ENCODE peak calls at places on chromosome 15, in four cellular contexts. H is heart left ventricle, X is fibroblast of lung, M is A673. J is an unnamed sample. For H3K9me3, the result is how much of the 10 kb centered on the place peaks cover.

GRCh38 chr15:40092416-40093223 is 16.1 kb downstream of the BMF start:
- DNase-seq in M (peak), X (peak), H (peak), J (peak)

GRCh38 chr15:28945626-28946215 is 59.9 kb downstream of the APBA2 start:
- DNase-seq in H (no peak), X (peak), M (no peak), J (no peak)

GRCh38 chr15:92157666-92158298 is 235.9 kb upstream of the ST8SIA2 start:
- DNase-seq in H (no peak), M (no peak), X (no peak), J (no peak)

GRCh38 chr15:99427210-99427609 is 138.6 kb upstream of the MEF2A start:
- DNase-seq in M (no peak), X (no peak), H (no peak), J (no peak)

GRCh38 chr15:71296032-71296686 is 180.9 kb downstream of the THSD4 start:
- DNase-seq in X (peak), M (peak), H (no peak), J (no peak)

GRCh38 chr15:52523192-52523591 is 5.5 kb downstream of the MYO5A start:
- DNase-seq in X (peak), H (no peak), M (no peak), J (no peak)

GRCh38 chr15:74565381-74566085 is 24.5 kb downstream of the ARID3B start:
- DNase-seq in X (no peak), H (no peak), M (no peak), J (no peak)

GRCh38 chr15:40310001-40310959 is 2.5 kb upstream of the PLCB2 start:
- DNase-seq in X (no peak), M (peak), H (peak), J (peak)

GRCh38 chr15:40825661-40826088 is 2.8 kb downstream of the PPP1R14D start:
- DNase-seq in H (no peak), M (no peak), X (peak), J (no peak)

GRCh38 chr15:67064607-67065530 is 533 bp upstream of the SMAD3 start:
- DNase-seq in M (no peak), H (no peak), X (peak), J (peak)

GRCh38 chr15:83205725-83206324 is 1.8 kb downstream of the HDGFL3 start:
- DNase-seq in H (no peak), X (peak), M (peak), J (no peak)

GRCh38 chr15:95857124-95857757 is 473.3 kb upstream of the NR2F2 start:
- DNase-seq in M (no peak), H (no peak), X (peak), J (no peak)

GRCh38 chr15:98708191-98708590 is 59.9 kb downstream of the IGF1R start:
- DNase-seq in M (no peak), H (no peak), X (no peak), J (no peak)

GRCh38 chr15:36626984-36627383 is 47.6 kb downstream of the CDIN1 start:
- DNase-seq in M (no peak), X (no peak), H (no peak), J (no peak)

GRCh38 chr15:45112592-45113379 is 1.2 kb downstream of the DUOX2 start:
- DNase-seq in X (no peak), H (no peak), M (peak), J (no peak)

GRCh38 chr15:88913850-88914169 is 631 bp upstream of the MFGE8 start:
- DNase-seq in X (no peak), H (no peak), M (no peak), J (no peak)

GRCh38 chr15:33279613-33280205 is 31.1 kb upstream of the RYR3 start:
- DNase-seq in X (peak), M (no peak), H (no peak), J (no peak)

GRCh38 chr15:36605626-36606263 is 26.3 kb downstream of the CDIN1 start:
- DNase-seq in X (no peak), H (no peak), M (no peak), J (no peak)

GRCh38 chr15:75198560-75199346 is 2.9 kb upstream of the C15orf39 start:
- DNase-seq in H (no peak), M (peak), X (peak), J (no peak)

GRCh38 chr15:44726568-44727461 is 9.5 kb upstream of the TRIM69 start:
- DNase-seq in H (no peak), M (peak), X (peak), J (no peak)

GRCh38 chr15:69727257-69727924 is 274.8 kb downstream of the RPLP1 start:
- DNase-seq in H (no peak), M (no peak), X (no peak), J (no peak)

GRCh38 chr15:65925338-65925737 is 56.0 kb downstream of the RAB11A start:
- DNase-seq in M (no peak), X (no peak), H (no peak), J (no peak)

GRCh38 chr15:68784206-68784605 is 36.5 kb downstream of the ANP32A start:
- DNase-seq in X (no peak), M (no peak), H (no peak), J (no peak)

GRCh38 chr15:52493968-52494367 is 34.7 kb downstream of the MYO5A start:
- DNase-seq in X (no peak), H (no peak), M (peak), J (no peak)

GRCh38 chr15:97955040-97955439 is 5.5 kb upstream of the ARRDC4 start:
- DNase-seq in X (no peak), H (no peak), M (no peak), J (no peak)

GRCh38 chr15:32736351-32737061 is 18.7 kb downstream of the GREM1 start:
- DNase-seq in M (no peak), H (no peak), X (no peak), J (no peak)

GRCh38 chr15:95169701-95170459 is 938.5 kb downstream of the MCTP2 start:
- DNase-seq in H (no peak), X (no peak), M (no peak), J (no peak)

GRCh38 chr15:45162771-45163507 is 24.8 kb downstream of the SHF start:
- DNase-seq in X (peak), H (peak), M (peak), J (peak)

GRCh38 chr15:71807691-71808091 is 2.7 kb upstream of the NR2E3 start:
- DNase-seq in H (no peak), M (peak), X (peak), J (no peak)

DNA sequence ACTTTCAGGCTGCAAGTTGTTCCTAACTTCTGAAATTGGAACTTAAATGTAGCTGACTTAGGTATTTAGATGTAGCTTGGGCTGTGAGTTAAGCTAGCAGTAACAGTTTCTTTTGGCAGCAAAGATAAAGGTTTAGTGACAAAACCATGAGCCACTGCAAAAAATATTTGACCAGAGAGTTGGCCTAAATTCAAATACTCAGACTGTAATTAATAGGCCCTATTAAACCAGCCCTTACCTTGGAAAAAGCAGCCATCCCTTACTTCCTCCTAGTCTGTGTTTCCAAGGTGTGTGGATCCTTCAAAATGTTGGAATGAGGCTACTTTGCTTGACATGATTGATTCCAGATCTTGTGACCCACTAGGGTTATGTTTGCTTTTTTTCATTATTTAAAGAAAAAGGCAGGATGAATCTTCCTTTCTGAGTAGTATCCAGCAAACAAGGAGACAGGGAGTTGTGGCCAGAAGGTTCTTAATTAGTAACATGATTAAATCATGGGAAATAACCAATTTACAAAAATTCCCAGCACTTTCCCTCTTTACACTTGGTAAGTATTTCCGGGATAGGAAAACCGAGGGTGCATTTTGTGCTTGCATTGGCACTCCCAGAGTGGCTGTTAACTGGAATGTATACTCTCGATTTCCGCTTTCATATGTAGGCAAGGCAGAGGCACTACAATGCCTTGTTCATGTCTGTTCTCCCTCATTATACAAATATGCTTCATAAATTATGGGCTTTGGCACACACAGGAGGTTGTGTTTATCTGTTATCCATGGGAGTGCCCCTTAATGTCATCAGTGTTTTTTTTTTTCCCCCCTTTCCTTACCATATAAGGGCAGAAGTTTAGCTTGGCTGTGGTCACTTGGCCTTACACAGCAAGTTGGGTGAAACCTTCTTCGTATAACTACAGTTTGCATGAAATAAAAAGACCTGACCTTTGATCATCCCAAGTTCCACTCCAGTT is 8.5 kb downstream of the TPM1 start:
- DNase-seq in M (peak), H (no peak), X (peak), J (no peak)
- H3K27ac ChIP-seq in M (no peak), H (peak), X (peak), J (peak)

DNA sequence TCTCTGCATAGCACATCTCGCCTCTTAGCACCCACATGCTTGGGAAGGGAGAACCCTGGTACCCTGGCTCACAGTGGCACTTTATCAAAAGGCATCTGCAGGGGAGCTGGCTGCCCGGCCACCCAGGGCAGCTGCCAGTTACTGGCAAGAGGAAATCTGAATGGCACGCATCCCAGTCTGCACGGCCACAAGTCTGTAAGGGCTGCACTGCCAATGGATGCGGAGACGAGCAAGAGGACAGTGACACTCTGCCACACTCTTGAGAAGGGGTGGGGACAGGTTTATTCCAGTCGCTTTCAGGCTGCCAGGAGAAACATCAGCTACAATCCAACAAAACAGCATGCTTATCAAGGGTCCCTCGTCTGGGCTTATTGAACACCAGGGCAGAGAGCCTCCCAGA is 356.0 kb downstream of the OCA2 start:
- DNase-seq in X (no peak), H (peak), M (no peak), J (no peak)
- H3K9me3 ChIP-seq in X (under half), H (under half), M (half or more), J (under half)

DNA sequence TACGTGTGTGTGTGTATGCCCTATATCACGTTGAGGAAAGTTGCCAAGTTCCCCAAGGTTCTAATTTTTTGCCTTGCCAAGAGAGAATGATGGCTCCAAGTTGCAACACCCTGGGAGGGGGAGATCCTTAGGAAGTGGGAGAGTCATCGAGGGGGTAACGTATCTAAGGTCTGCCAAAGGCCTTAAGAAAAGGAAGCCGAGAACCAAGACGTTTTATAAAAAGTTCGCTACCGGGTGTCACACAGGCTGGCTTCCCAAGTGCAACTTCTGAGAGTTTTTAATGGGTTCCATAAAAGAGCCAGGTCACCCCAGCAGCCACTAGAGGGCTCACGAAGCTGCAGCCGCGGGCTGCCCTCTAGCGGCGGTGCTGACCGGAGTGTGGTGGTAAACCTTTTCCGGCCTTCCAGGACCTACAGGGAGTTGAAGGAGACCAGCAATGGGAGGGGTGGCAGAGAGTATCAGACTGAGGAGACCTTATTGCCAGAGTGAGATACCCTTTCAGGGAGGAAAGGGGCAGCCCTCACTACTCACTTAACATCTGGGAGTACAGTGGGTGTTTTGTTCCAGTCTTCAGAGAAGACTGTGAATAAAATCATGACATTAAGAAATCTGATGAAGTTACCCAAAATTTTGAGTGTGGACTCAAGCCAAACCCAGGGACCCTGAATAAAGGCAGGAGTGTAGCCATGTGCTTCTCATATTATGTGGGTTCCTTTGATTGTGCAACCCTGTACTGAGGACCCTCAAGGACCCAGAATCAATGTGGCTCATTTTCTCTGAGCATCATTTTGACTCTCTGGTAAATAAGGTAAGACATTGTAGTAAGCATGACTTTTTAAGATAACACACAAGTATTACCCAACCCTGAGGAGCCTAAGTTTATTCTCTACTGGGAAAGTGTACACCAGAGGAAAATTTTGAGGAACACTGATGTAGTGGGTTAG is 2.5 kb upstream of the RFX7 start:
- DNase-seq in H (peak), M (peak), X (peak), J (peak)
- H3K4me3 ChIP-seq in H (peak), M (peak), X (peak), J (peak)

GRCh38 chr15:63202858-63203257 is 13.5 kb downstream of the RAB8B start:
- DNase-seq in X (no peak), H (no peak), M (no peak), J (no peak)
- H3K27ac ChIP-seq in X (no peak), H (no peak), M (no peak), J (peak)

GRCh38 chr15:25106209-25106608 is 151.4 kb downstream of the SNRPN start:
- DNase-seq in H (no peak), M (no peak), X (no peak), J (no peak)
- H3K9me3 ChIP-seq in H (under half), M (under half), X (under half), J (half or more)

GRCh38 chr15:50873935-50874353 is 34.5 kb upstream of the AP4E1 start:
- DNase-seq in M (no peak), H (no peak), X (no peak), J (no peak)

GRCh38 chr15:50876989-50877360 is 31.5 kb upstream of the AP4E1 start:
- DNase-seq in H (peak), X (peak), M (peak), J (no peak)

GRCh38 chr15:50872832-50873231 is 35.7 kb upstream of the AP4E1 start:
- DNase-seq in M (no peak), X (no peak), H (no peak), J (no peak)

GRCh38 chr15:50879016-50879415 is 29.5 kb upstream of the AP4E1 start:
- DNase-seq in X (no peak), M (no peak), H (no peak), J (no peak)

DNA sequence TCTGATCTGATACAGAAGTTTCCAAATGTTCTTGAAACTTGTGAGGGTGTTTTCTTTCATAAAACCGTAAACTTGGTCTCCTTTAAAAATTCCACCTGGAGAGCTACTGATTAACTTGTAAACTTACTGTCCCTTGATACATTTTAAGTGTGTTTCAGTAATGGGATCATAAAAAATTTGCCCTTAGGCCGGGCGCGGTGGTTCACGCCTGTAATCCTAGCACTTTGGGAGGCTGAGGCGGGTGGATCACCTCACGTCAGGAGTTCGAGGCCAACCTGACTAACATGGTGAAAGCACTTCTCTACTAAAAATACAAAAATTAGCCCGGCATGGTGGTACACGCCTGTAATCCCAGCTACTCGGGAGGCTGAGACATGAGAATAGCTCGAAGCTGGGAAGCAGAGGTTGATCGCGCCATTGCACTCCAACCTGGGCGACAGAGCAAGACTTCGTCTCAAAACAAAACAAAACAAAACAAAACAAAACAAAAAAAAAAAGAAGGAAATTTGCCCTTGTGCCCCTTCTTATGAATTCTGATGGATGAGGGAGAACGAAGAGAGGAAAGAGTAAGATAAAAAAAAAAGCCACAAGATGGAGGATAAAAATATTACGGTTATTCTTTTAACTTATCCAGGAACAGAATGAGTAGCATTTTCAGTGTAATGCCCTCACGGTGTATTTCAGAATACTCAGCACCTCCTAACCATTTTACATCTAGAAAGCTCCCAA is 32.1 kb upstream of the AP4E1 start:
- DNase-seq in X (no peak), M (no peak), H (no peak), J (no peak)
- H3K4me3 ChIP-seq in X (peak), M (peak), H (peak), J (peak)

GRCh38 chr15:31456329-31457060 is 129.9 kb downstream of the KLF13 start:
- DNase-seq in X (no peak), H (no peak), M (no peak), J (no peak)
- H3K27ac ChIP-seq in X (no peak), H (no peak), M (no peak), J (no peak)

GRCh38 chr15:43360821-43361220 is 10.0 kb downstream of the ZSCAN29 start:
- DNase-seq in H (no peak), X (no peak), M (no peak), J (no peak)
- H3K9me3 ChIP-seq in H (under half), X (under half), M (half or more), J (half or more)

DNA sequence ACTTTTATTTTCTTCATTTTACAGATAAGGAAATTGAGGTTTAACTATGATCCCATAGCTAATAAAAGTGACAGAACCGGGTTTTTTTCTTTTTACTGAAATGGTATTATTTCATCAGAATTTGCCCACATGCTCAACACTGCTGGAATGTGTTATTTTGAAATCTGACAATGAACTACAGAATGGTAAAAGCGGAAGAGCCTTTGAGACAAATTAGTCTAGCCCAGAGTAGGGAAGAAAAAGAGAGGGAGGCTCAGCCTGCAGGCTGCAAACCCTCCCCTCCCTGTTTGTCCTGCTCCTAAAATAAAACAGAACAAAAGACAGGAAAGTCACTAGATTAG is 100.3 kb upstream of the LIPC start:
- DNase-seq in M (no peak), H (no peak), X (no peak), J (no peak)
- H3K4me3 ChIP-seq in M (peak), H (no peak), X (peak), J (no peak)

J was measured in lower lobe of right lung.